ENCODE peak calls at places on chromosomes 12 and 14, in seven cellular contexts. One of them, this sample, is unnamed.
A peak's percentile ranks its signal among the peaks of the same experiment; 100 is the strongest.

GRCh38 chr12:32134144-32134888 is 27.7 kb downstream of the BICD1 start:
- DNase-seq in upper lobe of right lung: no peak
- DNase-seq in stimulated activated CD8-positive, alpha-beta memory T cell treated with anti-CD3 and anti-CD28 coated beads, Interleukin-15, amount 100 ng/mL, for 4 hours: no peak
- DNase-seq in NCI-H1694: no peak
- DNase-seq in fibroblast of pulmonary artery: peak; percentile 59
- DNase-seq in cerebellar cortex: peak; percentile 58
- DNase-seq in stimulated activated CD4-positive, alpha-beta T cell treated with anti-CD3 and anti-CD28 coated beads, Interleukin-1b, Interleukin-23, amount 100 ng/mL, for 48 hours: peak; percentile 78
- DNase-seq in this sample: no peak

GRCh38 chr12:4251228-4251891 is 22.2 kb upstream of the CCND2 start:
- DNase-seq in NCI-H1694: no peak
- DNase-seq in upper lobe of right lung: no peak
- DNase-seq in stimulated activated CD4-positive, alpha-beta T cell treated with anti-CD3 and anti-CD28 coated beads, Interleukin-1b, Interleukin-23, amount 100 ng/mL, for 48 hours: peak; percentile 52
- DNase-seq in fibroblast of pulmonary artery: no peak
- DNase-seq in stimulated activated CD8-positive, alpha-beta memory T cell treated with anti-CD3 and anti-CD28 coated beads, Interleukin-15, amount 100 ng/mL, for 4 hours: no peak
- DNase-seq in cerebellar cortex: no peak
- DNase-seq in this sample: no peak

GRCh38 chr14:44112774-44113460 is 394.2 kb downstream of the FSCB start:
- DNase-seq in stimulated activated CD8-positive, alpha-beta memory T cell treated with anti-CD3 and anti-CD28 coated beads, Interleukin-15, amount 100 ng/mL, for 4 hours: no peak
- DNase-seq in fibroblast of pulmonary artery: peak; percentile 11
- DNase-seq in NCI-H1694: no peak
- DNase-seq in upper lobe of right lung: no peak
- DNase-seq in cerebellar cortex: no peak
- DNase-seq in stimulated activated CD4-positive, alpha-beta T cell treated with anti-CD3 and anti-CD28 coated beads, Interleukin-1b, Interleukin-23, amount 100 ng/mL, for 48 hours: no peak
- DNase-seq in this sample: no peak

GRCh38 chr12:111596985-111597730 is 2.0 kb downstream of the ATXN2 start:
- DNase-seq in upper lobe of right lung: peak; percentile 72
- DNase-seq in fibroblast of pulmonary artery: peak; percentile 68
- DNase-seq in stimulated activated CD8-positive, alpha-beta memory T cell treated with anti-CD3 and anti-CD28 coated beads, Interleukin-15, amount 100 ng/mL, for 4 hours: no peak
- DNase-seq in cerebellar cortex: peak; percentile 79
- DNase-seq in stimulated activated CD4-positive, alpha-beta T cell treated with anti-CD3 and anti-CD28 coated beads, Interleukin-1b, Interleukin-23, amount 100 ng/mL, for 48 hours: no peak
- DNase-seq in NCI-H1694: no peak
- DNase-seq in this sample: peak; percentile 62

GRCh38 chr14:23544511-23545447 is 6.8 kb downstream of the ZFHX2 start:
- DNase-seq in stimulated activated CD8-positive, alpha-beta memory T cell treated with anti-CD3 and anti-CD28 coated beads, Interleukin-15, amount 100 ng/mL, for 4 hours: no peak
- DNase-seq in fibroblast of pulmonary artery: no peak
- DNase-seq in upper lobe of right lung: no peak
- DNase-seq in NCI-H1694: no peak
- DNase-seq in cerebellar cortex: peak; percentile 65
- DNase-seq in stimulated activated CD4-positive, alpha-beta T cell treated with anti-CD3 and anti-CD28 coated beads, Interleukin-1b, Interleukin-23, amount 100 ng/mL, for 48 hours: no peak
- DNase-seq in this sample: peak; percentile 65

GRCh38 chr12:31729728-31730127 is 907 bp upstream of the AMN1 start:
- DNase-seq in stimulated activated CD4-positive, alpha-beta T cell treated with anti-CD3 and anti-CD28 coated beads, Interleukin-1b, Interleukin-23, amount 100 ng/mL, for 48 hours: no peak
- DNase-seq in NCI-H1694: no peak
- DNase-seq in upper lobe of right lung: no peak
- DNase-seq in fibroblast of pulmonary artery: no peak
- DNase-seq in stimulated activated CD8-positive, alpha-beta memory T cell treated with anti-CD3 and anti-CD28 coated beads, Interleukin-15, amount 100 ng/mL, for 4 hours: no peak
- DNase-seq in cerebellar cortex: no peak
- DNase-seq in this sample: no peak

GRCh38 chr12:44876554-44877275 is 600 bp upstream of the NELL2 start:
- DNase-seq in stimulated activated CD4-positive, alpha-beta T cell treated with anti-CD3 and anti-CD28 coated beads, Interleukin-1b, Interleukin-23, amount 100 ng/mL, for 48 hours: peak; percentile 50
- DNase-seq in stimulated activated CD8-positive, alpha-beta memory T cell treated with anti-CD3 and anti-CD28 coated beads, Interleukin-15, amount 100 ng/mL, for 4 hours: no peak
- DNase-seq in cerebellar cortex: peak; percentile 59
- DNase-seq in fibroblast of pulmonary artery: peak; percentile 12
- DNase-seq in upper lobe of right lung: peak; percentile 65
- DNase-seq in NCI-H1694: peak; percentile 42
- DNase-seq in this sample: peak; percentile 16

GRCh38 chr14:63852817-63853730 is at the start of gene SYNE2:
- DNase-seq in stimulated activated CD4-positive, alpha-beta T cell treated with anti-CD3 and anti-CD28 coated beads, Interleukin-1b, Interleukin-23, amount 100 ng/mL, for 48 hours: peak; percentile 76
- DNase-seq in stimulated activated CD8-positive, alpha-beta memory T cell treated with anti-CD3 and anti-CD28 coated beads, Interleukin-15, amount 100 ng/mL, for 4 hours: peak; percentile 68
- DNase-seq in cerebellar cortex: peak; percentile 62
- DNase-seq in fibroblast of pulmonary artery: peak; percentile 77
- DNase-seq in NCI-H1694: peak; percentile 41
- DNase-seq in upper lobe of right lung: peak; percentile 91
- DNase-seq in this sample: peak; percentile 30

GRCh38 chr12:41433460-41433859 is 245.3 kb downstream of the PDZRN4 start:
- DNase-seq in cerebellar cortex: no peak
- DNase-seq in NCI-H1694: no peak
- DNase-seq in fibroblast of pulmonary artery: no peak
- DNase-seq in stimulated activated CD4-positive, alpha-beta T cell treated with anti-CD3 and anti-CD28 coated beads, Interleukin-1b, Interleukin-23, amount 100 ng/mL, for 48 hours: no peak
- DNase-seq in upper lobe of right lung: no peak
- DNase-seq in stimulated activated CD8-positive, alpha-beta memory T cell treated with anti-CD3 and anti-CD28 coated beads, Interleukin-15, amount 100 ng/mL, for 4 hours: no peak
- DNase-seq in this sample: no peak

GRCh38 chr14:95770777-95771176 is 56.9 kb upstream of the TCL1A start:
- DNase-seq in fibroblast of pulmonary artery: no peak
- DNase-seq in stimulated activated CD4-positive, alpha-beta T cell treated with anti-CD3 and anti-CD28 coated beads, Interleukin-1b, Interleukin-23, amount 100 ng/mL, for 48 hours: no peak
- DNase-seq in upper lobe of right lung: no peak
- DNase-seq in stimulated activated CD8-positive, alpha-beta memory T cell treated with anti-CD3 and anti-CD28 coated beads, Interleukin-15, amount 100 ng/mL, for 4 hours: no peak
- DNase-seq in NCI-H1694: no peak
- DNase-seq in cerebellar cortex: no peak
- DNase-seq in this sample: no peak

GRCh38 chr14:49052516-49052915 is 533.7 kb downstream of the RPS29 start:
- DNase-seq in stimulated activated CD4-positive, alpha-beta T cell treated with anti-CD3 and anti-CD28 coated beads, Interleukin-1b, Interleukin-23, amount 100 ng/mL, for 48 hours: no peak
- DNase-seq in NCI-H1694: no peak
- DNase-seq in stimulated activated CD8-positive, alpha-beta memory T cell treated with anti-CD3 and anti-CD28 coated beads, Interleukin-15, amount 100 ng/mL, for 4 hours: no peak
- DNase-seq in fibroblast of pulmonary artery: no peak
- DNase-seq in upper lobe of right lung: no peak
- DNase-seq in cerebellar cortex: no peak
- DNase-seq in this sample: no peak

GRCh38 chr12:77133566-77133965 is 68.2 kb upstream of the E2F7 start:
- DNase-seq in NCI-H1694: no peak
- DNase-seq in fibroblast of pulmonary artery: peak; percentile 76
- DNase-seq in stimulated activated CD4-positive, alpha-beta T cell treated with anti-CD3 and anti-CD28 coated beads, Interleukin-1b, Interleukin-23, amount 100 ng/mL, for 48 hours: no peak
- DNase-seq in stimulated activated CD8-positive, alpha-beta memory T cell treated with anti-CD3 and anti-CD28 coated beads, Interleukin-15, amount 100 ng/mL, for 4 hours: no peak
- DNase-seq in upper lobe of right lung: no peak
- DNase-seq in cerebellar cortex: no peak
- DNase-seq in this sample: no peak

GRCh38 chr12:89968151-89968699 is 259.6 kb upstream of the ATP2B1 start:
- DNase-seq in stimulated activated CD4-positive, alpha-beta T cell treated with anti-CD3 and anti-CD28 coated beads, Interleukin-1b, Interleukin-23, amount 100 ng/mL, for 48 hours: no peak
- DNase-seq in cerebellar cortex: no peak
- DNase-seq in fibroblast of pulmonary artery: no peak
- DNase-seq in upper lobe of right lung: no peak
- DNase-seq in NCI-H1694: no peak
- DNase-seq in stimulated activated CD8-positive, alpha-beta memory T cell treated with anti-CD3 and anti-CD28 coated beads, Interleukin-15, amount 100 ng/mL, for 4 hours: no peak
- DNase-seq in this sample: no peak

GRCh38 chr14:96824283-96824682 is 27.1 kb downstream of the VRK1 start:
- DNase-seq in NCI-H1694: no peak
- DNase-seq in fibroblast of pulmonary artery: peak; percentile 69
- DNase-seq in stimulated activated CD8-positive, alpha-beta memory T cell treated with anti-CD3 and anti-CD28 coated beads, Interleukin-15, amount 100 ng/mL, for 4 hours: no peak
- DNase-seq in upper lobe of right lung: no peak
- DNase-seq in stimulated activated CD4-positive, alpha-beta T cell treated with anti-CD3 and anti-CD28 coated beads, Interleukin-1b, Interleukin-23, amount 100 ng/mL, for 48 hours: no peak
- DNase-seq in cerebellar cortex: no peak
- DNase-seq in this sample: no peak

GRCh38 chr12:124233041-124233836 is 61.7 kb upstream of the RFLNA start:
- DNase-seq in upper lobe of right lung: no peak
- DNase-seq in cerebellar cortex: no peak
- DNase-seq in NCI-H1694: no peak
- DNase-seq in fibroblast of pulmonary artery: peak; percentile 97
- DNase-seq in stimulated activated CD8-positive, alpha-beta memory T cell treated with anti-CD3 and anti-CD28 coated beads, Interleukin-15, amount 100 ng/mL, for 4 hours: no peak
- DNase-seq in stimulated activated CD4-positive, alpha-beta T cell treated with anti-CD3 and anti-CD28 coated beads, Interleukin-1b, Interleukin-23, amount 100 ng/mL, for 48 hours: no peak
- DNase-seq in this sample: no peak

GRCh38 chr14:97446087-97446486 is 648.9 kb downstream of the VRK1 start:
- DNase-seq in NCI-H1694: no peak
- DNase-seq in fibroblast of pulmonary artery: no peak
- DNase-seq in cerebellar cortex: no peak
- DNase-seq in stimulated activated CD8-positive, alpha-beta memory T cell treated with anti-CD3 and anti-CD28 coated beads, Interleukin-15, amount 100 ng/mL, for 4 hours: no peak
- DNase-seq in upper lobe of right lung: no peak
- DNase-seq in stimulated activated CD4-positive, alpha-beta T cell treated with anti-CD3 and anti-CD28 coated beads, Interleukin-1b, Interleukin-23, amount 100 ng/mL, for 48 hours: peak; percentile 26
- DNase-seq in this sample: no peak

GRCh38 chr12:14557966-14558365 is 9.7 kb downstream of the PLBD1 start:
- DNase-seq in NCI-H1694: no peak
- DNase-seq in stimulated activated CD8-positive, alpha-beta memory T cell treated with anti-CD3 and anti-CD28 coated beads, Interleukin-15, amount 100 ng/mL, for 4 hours: no peak
- DNase-seq in cerebellar cortex: no peak
- DNase-seq in stimulated activated CD4-positive, alpha-beta T cell treated with anti-CD3 and anti-CD28 coated beads, Interleukin-1b, Interleukin-23, amount 100 ng/mL, for 48 hours: no peak
- DNase-seq in upper lobe of right lung: no peak
- DNase-seq in fibroblast of pulmonary artery: no peak
- DNase-seq in this sample: no peak

GRCh38 chr12:90407841-90408240 is 547.1 kb downstream of the CCER1 start:
- DNase-seq in cerebellar cortex: no peak
- DNase-seq in NCI-H1694: no peak
- DNase-seq in stimulated activated CD8-positive, alpha-beta memory T cell treated with anti-CD3 and anti-CD28 coated beads, Interleukin-15, amount 100 ng/mL, for 4 hours: no peak
- DNase-seq in upper lobe of right lung: no peak
- DNase-seq in stimulated activated CD4-positive, alpha-beta T cell treated with anti-CD3 and anti-CD28 coated beads, Interleukin-1b, Interleukin-23, amount 100 ng/mL, for 48 hours: no peak
- DNase-seq in fibroblast of pulmonary artery: peak; percentile 7
- DNase-seq in this sample: no peak

GRCh38 chr14:89415139-89415538 is 1.9 kb downstream of the FOXN3 start:
- DNase-seq in stimulated activated CD8-positive, alpha-beta memory T cell treated with anti-CD3 and anti-CD28 coated beads, Interleukin-15, amount 100 ng/mL, for 4 hours: no peak
- DNase-seq in upper lobe of right lung: no peak
- DNase-seq in NCI-H1694: no peak
- DNase-seq in fibroblast of pulmonary artery: no peak
- DNase-seq in cerebellar cortex: no peak
- DNase-seq in stimulated activated CD4-positive, alpha-beta T cell treated with anti-CD3 and anti-CD28 coated beads, Interleukin-1b, Interleukin-23, amount 100 ng/mL, for 48 hours: no peak
- DNase-seq in this sample: no peak

GRCh38 chr12:61250303-61250702 is 1009.9 kb upstream of the USP15 start:
- DNase-seq in cerebellar cortex: no peak
- DNase-seq in stimulated activated CD4-positive, alpha-beta T cell treated with anti-CD3 and anti-CD28 coated beads, Interleukin-1b, Interleukin-23, amount 100 ng/mL, for 48 hours: no peak
- DNase-seq in fibroblast of pulmonary artery: no peak
- DNase-seq in stimulated activated CD8-positive, alpha-beta memory T cell treated with anti-CD3 and anti-CD28 coated beads, Interleukin-15, amount 100 ng/mL, for 4 hours: no peak
- DNase-seq in NCI-H1694: no peak
- DNase-seq in upper lobe of right lung: no peak
- DNase-seq in this sample: no peak

GRCh38 chr12:31325524-31325875 is 450 bp downstream of the SINHCAF start:
- DNase-seq in cerebellar cortex: no peak
- DNase-seq in stimulated activated CD8-positive, alpha-beta memory T cell treated with anti-CD3 and anti-CD28 coated beads, Interleukin-15, amount 100 ng/mL, for 4 hours: no peak
- DNase-seq in stimulated activated CD4-positive, alpha-beta T cell treated with anti-CD3 and anti-CD28 coated beads, Interleukin-1b, Interleukin-23, amount 100 ng/mL, for 48 hours: peak; percentile 31
- DNase-seq in upper lobe of right lung: no peak
- DNase-seq in fibroblast of pulmonary artery: no peak
- DNase-seq in NCI-H1694: no peak
- DNase-seq in this sample: no peak